ENCODE peak calls at places on chromosomes 16 and 17, in five cellular contexts. Z, P, C, X and T are unnamed samples.

GRCh38 chr16:88298166-88298881 is 84.4 kb upstream of the ZNF469 start:
- DNase-seq in Z (no peak), P (no peak), C (no peak), X (no peak), T (no peak)

GRCh38 chr16:82042841-82043240 is 7.8 kb downstream of the HSD17B2 start:
- DNase-seq in Z (no peak), P (no peak), C (no peak), X (no peak), T (no peak)

GRCh38 chr17:38453951-38454421 is 25.7 kb downstream of the ARHGAP23 start:
- DNase-seq in Z (no peak), P (no peak), C (no peak), X (no peak), T (no peak)

GRCh38 chr16:65786916-65787315 is 579.6 kb upstream of the CDH5 start:
- DNase-seq in Z (no peak), P (no peak), C (no peak), X (no peak), T (no peak)

GRCh38 chr16:1335996-1336395 is 2.6 kb downstream of the BAIAP3 start:
- DNase-seq in Z (no peak), P (no peak), C (no peak), X (peak; percentile 72), T (no peak)

GRCh38 chr17:2230877-2231276 is 72.7 kb downstream of the SMG6 start:
- DNase-seq in Z (no peak), P (no peak), C (no peak), X (no peak), T (no peak)

GRCh38 chr17:79255926-79256325 is 181.3 kb downstream of the ENGASE start:
- DNase-seq in Z (no peak), P (no peak), C (no peak), X (no peak), T (no peak)

GRCh38 chr16:87713469-87714229 is 52.1 kb downstream of the KLHDC4 start:
- DNase-seq in Z (no peak), P (peak; percentile 69), C (no peak), X (no peak), T (no peak)

GRCh38 chr17:52170963-52171572 is 12.6 kb upstream of the CA10 start:
- DNase-seq in Z (peak; percentile 67), P (peak; percentile 17), C (no peak), X (peak; percentile 70), T (no peak)

GRCh38 chr16:68286153-68287074 is 22.1 kb downstream of the SLC7A6 start:
- DNase-seq in Z (no peak), P (peak; percentile 78), C (no peak), X (no peak), T (no peak)

GRCh38 chr16:68285683-68286082 is 21.4 kb downstream of the SLC7A6 start:
- DNase-seq in Z (no peak), P (no peak), C (no peak), X (no peak), T (no peak)

GRCh38 chr16:68283346-68283745 is 19.0 kb downstream of the SLC7A6 start:
- DNase-seq in Z (no peak), P (no peak), C (no peak), X (no peak), T (no peak)

GRCh38 chr16:68283840-68284595 is 19.7 kb downstream of the SLC7A6 start:
- DNase-seq in Z (no peak), P (no peak), C (no peak), X (no peak), T (no peak)

GRCh38 chr16:68284847-68285246 is 20.5 kb downstream of the SLC7A6 start:
- DNase-seq in Z (no peak), P (peak; percentile 77), C (no peak), X (no peak), T (no peak)
- TF ChIP-seq POLR2AphosphoS5 in Z (no peak), P (peak; percentile 45), C (no peak), X (no peak), T (no peak)

GRCh38 chr16:2481676-2482075 is 6.7 kb downstream of the TBC1D24 start:
- DNase-seq in Z (no peak), P (no peak), C (no peak), X (no peak), T (no peak)

GRCh38 chr16:2483939-2484897 is 9.3 kb downstream of the TBC1D24 start:
- DNase-seq in Z (no peak), P (no peak), C (no peak), X (no peak), T (peak; percentile 49)

GRCh38 chr16:2483160-2483559 is 8.2 kb downstream of the TBC1D24 start:
- DNase-seq in Z (no peak), P (peak; percentile 29), C (no peak), X (no peak), T (no peak)

GRCh38 chr16:2480948-2481347 is 6.0 kb downstream of the TBC1D24 start:
- DNase-seq in Z (peak; percentile 79), P (no peak), C (no peak), X (no peak), T (peak; percentile 95)

DNA sequence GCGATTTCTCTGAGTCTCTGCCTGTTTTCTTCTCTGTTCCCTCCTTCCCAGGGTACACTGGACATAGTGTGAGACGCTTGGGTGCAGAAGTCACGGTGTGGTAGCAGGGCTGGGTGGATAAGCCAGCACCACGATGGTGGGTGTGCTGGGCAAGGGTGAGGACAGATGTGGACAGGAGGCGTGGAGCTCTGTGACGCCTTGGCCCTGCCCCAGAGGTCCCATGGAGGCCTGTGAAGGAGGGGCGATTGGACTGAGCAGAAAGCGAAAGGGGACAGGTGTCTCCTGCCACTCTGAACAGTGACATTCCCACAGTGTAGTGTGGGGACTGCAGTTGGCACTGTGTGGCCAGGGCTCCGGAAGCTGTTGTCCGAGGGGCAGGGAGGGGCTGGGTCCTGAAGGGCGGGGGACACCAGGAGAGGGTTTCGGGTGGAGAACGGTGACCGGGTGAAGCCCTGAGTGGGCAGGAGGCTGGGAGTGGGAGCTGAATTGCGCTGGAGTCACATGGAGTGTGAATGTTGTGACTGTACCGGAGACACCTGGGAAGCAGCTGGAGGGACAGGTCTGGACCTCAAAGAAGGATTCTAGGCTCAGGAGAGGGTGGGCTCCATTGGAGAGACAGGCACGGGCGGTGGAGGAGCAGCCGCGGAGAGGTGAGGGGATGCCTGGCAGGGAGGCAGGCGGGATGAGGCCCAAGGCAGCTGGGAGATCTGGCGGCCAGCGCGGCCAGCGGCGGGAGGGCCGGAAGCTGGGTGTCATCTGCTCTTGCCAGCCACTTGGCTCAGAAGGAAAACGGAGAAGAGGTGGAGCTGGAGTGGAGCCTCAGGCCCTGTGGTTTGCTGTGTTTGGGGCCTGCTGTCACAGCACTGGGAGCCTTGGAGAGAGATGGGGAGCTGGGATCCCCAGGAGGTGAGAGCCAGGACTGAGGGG is 7.5 kb downstream of the TBC1D24 start:
- DNase-seq in Z (no peak), P (no peak), C (no peak), X (no peak), T (peak; percentile 89)
- TF ChIP-seq POLR2AphosphoS5 in Z (no peak), P (no peak), C (no peak), X (no peak), T (no peak)

GRCh38 chr16:3640632-3641501 is 13.6 kb upstream of the DNASE1 start:
- DNase-seq in Z (no peak), P (no peak), C (no peak), X (no peak), T (no peak)

GRCh38 chr16:3643095-3643730 is 11.3 kb upstream of the DNASE1 start:
- DNase-seq in Z (no peak), P (no peak), C (no peak), X (no peak), T (peak; percentile 8)

GRCh38 chr16:3640207-3640606 is 14.3 kb upstream of the DNASE1 start:
- DNase-seq in Z (no peak), P (no peak), C (no peak), X (no peak), T (no peak)

GRCh38 chr16:3641801-3642396 is 12.6 kb upstream of the DNASE1 start:
- DNase-seq in Z (peak; percentile 14), P (no peak), C (no peak), X (no peak), T (peak; percentile 6)

DNA sequence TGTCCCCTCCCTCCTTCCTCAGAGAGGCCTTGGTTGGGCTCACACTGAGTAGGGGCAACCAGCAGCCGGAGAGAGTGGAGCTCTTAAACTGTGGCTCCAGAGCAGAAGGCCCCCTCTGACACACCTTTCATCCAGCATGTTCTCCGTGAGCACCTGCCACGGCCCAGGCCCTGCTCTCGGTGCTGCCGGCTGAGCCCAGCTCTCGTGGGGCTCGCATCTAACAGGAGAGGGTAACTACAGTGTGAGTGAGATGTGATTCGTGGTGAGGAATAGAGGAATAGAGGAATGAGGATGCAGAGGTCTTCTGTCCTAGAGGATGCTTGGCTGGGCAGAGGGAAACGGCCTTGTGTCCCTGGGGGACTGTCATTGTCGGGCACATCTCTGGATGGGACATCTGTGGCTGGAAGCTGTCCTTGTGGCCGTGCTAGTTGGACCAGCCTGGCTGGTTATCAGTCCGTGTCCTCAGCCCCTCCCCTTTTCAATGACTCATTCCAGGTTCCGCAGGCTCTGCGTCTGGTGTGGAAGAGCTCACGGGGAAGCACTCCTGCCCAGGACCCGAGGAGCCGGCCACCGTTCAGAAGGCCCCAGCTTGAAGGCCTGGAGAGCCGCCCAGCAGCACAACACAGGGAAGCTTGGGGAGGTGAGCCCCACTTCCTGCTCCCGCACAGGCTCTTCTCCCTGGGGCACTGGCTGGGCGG is 11.9 kb upstream of the DNASE1 start:
- DNase-seq in Z (peak; percentile 45), P (no peak), C (no peak), X (no peak), T (no peak)
- TF ChIP-seq POLR2AphosphoS5 in Z (no peak), P (no peak), C (no peak), X (no peak), T (no peak)

GRCh38 chr16:4313563-4314531 is 2.0 kb upstream of the GLIS2 start:
- DNase-seq in Z (peak; percentile 72), P (no peak), C (no peak), X (peak; percentile 86), T (peak; percentile 71)

GRCh38 chr16:4316103-4316731 is 350 bp downstream of the GLIS2 start:
- DNase-seq in Z (no peak), P (no peak), C (no peak), X (peak; percentile 65), T (peak; percentile 88)

GRCh38 chr16:4316732-4317461 is 1.0 kb downstream of the GLIS2 start:
- DNase-seq in Z (peak; percentile 74), P (no peak), C (no peak), X (no peak), T (peak; percentile 88)

GRCh38 chr16:4314532-4315184 is 1.2 kb upstream of the GLIS2 start:
- DNase-seq in Z (no peak), P (no peak), C (no peak), X (peak; percentile 72), T (no peak)

GRCh38 chr16:4315185-4316102 is at the start of gene GLIS2:
- DNase-seq in Z (peak; percentile 73), P (no peak), C (no peak), X (peak; percentile 89), T (peak; percentile 82)
- TF ChIP-seq POLR2AphosphoS5 in Z (no peak), P (no peak), C (no peak), X (peak; percentile 40), T (peak; percentile 8)

GRCh38 chr17:12579245-12579644 is 86.4 kb upstream of the MYOCD start:
- DNase-seq in Z (no peak), P (no peak), C (no peak), X (no peak), T (no peak)

GRCh38 chr17:12568358-12569251 is 97.1 kb upstream of the MYOCD start:
- DNase-seq in Z (no peak), P (no peak), C (no peak), X (no peak), T (no peak)

GRCh38 chr17:12575641-12576040 is 90.0 kb upstream of the MYOCD start:
- DNase-seq in Z (no peak), P (no peak), C (no peak), X (no peak), T (no peak)

GRCh38 chr17:12571606-12572005 is 94.1 kb upstream of the MYOCD start:
- DNase-seq in Z (no peak), P (no peak), C (no peak), X (no peak), T (no peak)

GRCh38 chr17:12574525-12574924 is 91.2 kb upstream of the MYOCD start:
- DNase-seq in Z (no peak), P (no peak), C (no peak), X (no peak), T (no peak)
- TF ChIP-seq POLR2AphosphoS5 in Z (no peak), P (no peak), C (no peak), X (no peak), T (no peak)